ENCODE peak calls at places on chromosomes 7 and 10, in five cellular contexts. One of them, this sample, is unnamed.

GRCh38 chr10:129968937-129969527 is 5.0 kb upstream of the EBF3 start:
- DNase-seq in NB4: peak
- DNase-seq in GM12865: peak
- DNase-seq in BE2C: peak
- DNase-seq in H1: peak
- DNase-seq in this sample: no peak

GRCh38 chr10:11551915-11552602 is 59.4 kb downstream of the USP6NL start:
- DNase-seq in NB4: peak
- DNase-seq in GM12865: peak
- DNase-seq in BE2C: no peak
- DNase-seq in H1: no peak
- DNase-seq in this sample: peak

GRCh38 chr7:149468208-149468607 is 7.3 kb upstream of the ZNF777 start:
- DNase-seq in NB4: peak
- DNase-seq in GM12865: no peak
- DNase-seq in BE2C: no peak
- DNase-seq in H1: no peak
- DNase-seq in this sample: peak

GRCh38 chr7:25326466-25327156 is 98.3 kb upstream of the NPVF start:
- DNase-seq in NB4: no peak
- DNase-seq in GM12865: no peak
- DNase-seq in BE2C: no peak
- DNase-seq in H1: no peak
- DNase-seq in this sample: no peak

GRCh38 chr10:130018253-130018652 is 54.2 kb upstream of the EBF3 start:
- DNase-seq in NB4: peak
- DNase-seq in GM12865: no peak
- DNase-seq in BE2C: no peak
- DNase-seq in H1: no peak
- DNase-seq in this sample: peak

GRCh38 chr7:110170762-110171161 is 920.2 kb upstream of the LRRN3 start:
- DNase-seq in NB4: no peak
- DNase-seq in GM12865: no peak
- DNase-seq in BE2C: no peak
- DNase-seq in H1: no peak
- DNase-seq in this sample: peak

GRCh38 chr10:3059974-3060373 is 7.4 kb upstream of the PFKP start:
- DNase-seq in NB4: no peak
- DNase-seq in GM12865: no peak
- DNase-seq in BE2C: no peak
- DNase-seq in H1: no peak
- DNase-seq in this sample: no peak

GRCh38 chr10:132814469-132814856 is 28.5 kb upstream of the NKX6-2 start:
- DNase-seq in NB4: no peak
- DNase-seq in GM12865: no peak
- DNase-seq in BE2C: no peak
- DNase-seq in H1: no peak
- DNase-seq in this sample: no peak

GRCh38 chr10:17229967-17230682 is 2.1 kb downstream of the VIM start:
- DNase-seq in NB4: peak
- DNase-seq in GM12865: peak
- DNase-seq in BE2C: peak
- DNase-seq in H1: peak
- DNase-seq in this sample: peak

GRCh38 chr7:158767707-158768106 is 61.6 kb downstream of the ESYT2 start:
- DNase-seq in NB4: no peak
- DNase-seq in GM12865: no peak
- DNase-seq in BE2C: no peak
- DNase-seq in H1: no peak
- DNase-seq in this sample: no peak

GRCh38 chr10:48231178-48231577 is 43.3 kb downstream of the FRMPD2 start:
- DNase-seq in NB4: peak
- DNase-seq in GM12865: peak
- DNase-seq in BE2C: no peak
- DNase-seq in H1: peak
- DNase-seq in this sample: no peak

GRCh38 chr10:125792342-125793063 is 16.9 kb upstream of the MMP21 start:
- DNase-seq in NB4: no peak
- DNase-seq in GM12865: no peak
- DNase-seq in BE2C: no peak
- DNase-seq in H1: no peak
- DNase-seq in this sample: no peak

GRCh38 chr10:71337219-71337625 is 18.2 kb downstream of the SLC29A3 start:
- DNase-seq in NB4: no peak
- DNase-seq in GM12865: no peak
- DNase-seq in BE2C: no peak
- DNase-seq in H1: peak
- DNase-seq in this sample: no peak

GRCh38 chr10:79295593-79295992 is 51.7 kb upstream of the PPIF start:
- DNase-seq in NB4: peak
- DNase-seq in GM12865: no peak
- DNase-seq in BE2C: no peak
- DNase-seq in H1: no peak
- DNase-seq in this sample: no peak

GRCh38 chr10:119687192-119688032 is 36.2 kb downstream of the BAG3 start:
- DNase-seq in NB4: no peak
- DNase-seq in GM12865: no peak
- DNase-seq in BE2C: no peak
- DNase-seq in H1: peak
- DNase-seq in this sample: peak
- H3K4me3 ChIP-seq in NB4: no peak
- H3K4me3 ChIP-seq in GM12865: no peak
- H3K4me3 ChIP-seq in BE2C: no peak
- H3K4me3 ChIP-seq in H1: peak
- H3K4me3 ChIP-seq in this sample: no peak

GRCh38 chr7:121985476-121985875 is 112.5 kb downstream of the PTPRZ1 start:
- DNase-seq in NB4: no peak
- DNase-seq in GM12865: no peak
- DNase-seq in BE2C: no peak
- DNase-seq in H1: no peak
- DNase-seq in this sample: no peak
- TF ChIP-seq CTCF in NB4: no peak
- TF ChIP-seq CTCF in GM12865: no peak
- TF ChIP-seq CTCF in BE2C: no peak
- TF ChIP-seq CTCF in H1: peak
- TF ChIP-seq CTCF in this sample: peak

DNA sequence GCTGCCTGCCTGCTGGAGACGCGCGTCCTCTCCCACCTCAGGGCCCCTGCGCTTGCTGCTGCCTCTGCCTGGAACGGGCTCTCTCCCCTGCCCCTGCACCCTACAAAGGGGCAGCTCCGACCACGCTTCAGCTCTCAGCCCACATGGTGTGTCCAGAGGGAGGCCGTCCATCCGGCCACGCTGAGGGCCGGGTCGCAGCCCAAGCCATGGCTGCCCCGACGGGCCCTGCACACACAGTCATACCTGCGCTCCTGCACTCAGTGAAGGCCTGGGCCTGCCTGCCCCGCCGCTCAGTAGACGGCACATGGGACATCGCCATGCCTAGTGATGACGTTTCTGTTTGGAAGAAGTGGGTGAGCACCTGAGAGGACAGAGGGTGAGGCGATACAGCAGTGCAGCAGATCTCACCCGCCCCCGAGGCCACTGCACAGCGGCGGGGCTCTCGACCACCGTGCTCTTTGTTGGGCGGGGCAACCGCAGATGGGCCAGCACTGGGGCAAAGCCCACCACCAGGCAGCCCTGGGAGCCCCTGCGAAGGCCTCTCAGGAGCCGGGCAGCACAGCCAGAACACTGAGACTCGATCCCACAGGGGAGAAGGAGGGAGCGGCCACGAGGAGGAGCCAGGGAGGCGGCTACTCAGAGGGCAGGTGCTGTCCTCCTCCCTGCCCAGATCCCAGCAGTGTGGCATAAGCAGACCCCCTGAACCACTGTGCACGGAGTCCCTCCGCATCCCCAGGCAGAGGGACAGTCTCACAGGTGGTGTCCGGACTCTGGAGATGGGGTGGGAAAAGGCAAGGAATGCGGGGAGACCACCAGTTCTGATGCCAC is 129.5 kb downstream of the MAD1L1 start:
- DNase-seq in NB4: no peak
- DNase-seq in GM12865: no peak
- DNase-seq in BE2C: no peak
- DNase-seq in H1: no peak
- DNase-seq in this sample: no peak
- H3K4me3 ChIP-seq in NB4: no peak
- H3K4me3 ChIP-seq in GM12865: no peak
- H3K4me3 ChIP-seq in BE2C: no peak
- H3K4me3 ChIP-seq in H1: no peak
- H3K4me3 ChIP-seq in this sample: no peak

DNA sequence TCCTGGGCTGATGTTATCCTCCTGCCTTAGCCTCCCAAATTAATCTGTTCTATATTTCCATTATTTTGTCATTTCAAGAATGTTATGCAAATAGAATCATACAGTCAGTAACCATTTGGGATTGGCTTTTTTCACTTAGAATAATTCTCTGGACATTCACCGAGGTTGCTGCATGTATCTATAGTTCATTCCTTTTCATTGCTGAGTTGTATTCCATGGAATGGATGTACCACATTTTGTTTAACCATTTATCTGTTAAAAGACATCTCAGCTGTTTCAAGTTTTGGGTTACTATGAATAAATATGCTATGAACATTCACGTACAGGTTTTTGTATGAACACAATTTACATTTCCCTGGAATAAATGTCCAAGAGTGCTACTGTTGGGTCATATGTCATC is 44.9 kb downstream of the ARHGAP21 start:
- DNase-seq in NB4: no peak
- DNase-seq in GM12865: no peak
- DNase-seq in BE2C: no peak
- DNase-seq in H1: no peak
- DNase-seq in this sample: no peak
- TF ChIP-seq CTCF in NB4: no peak
- TF ChIP-seq CTCF in GM12865: no peak
- TF ChIP-seq CTCF in BE2C: no peak
- TF ChIP-seq CTCF in H1: no peak
- TF ChIP-seq CTCF in this sample: no peak

GRCh38 chr7:134463751-134464150 is 4.9 kb upstream of the AKR1B1 start:
- DNase-seq in NB4: no peak
- DNase-seq in GM12865: no peak
- DNase-seq in BE2C: no peak
- DNase-seq in H1: no peak
- DNase-seq in this sample: no peak

GRCh38 chr7:134461921-134462320 is 3.0 kb upstream of the AKR1B1 start:
- DNase-seq in NB4: no peak
- DNase-seq in GM12865: no peak
- DNase-seq in BE2C: no peak
- DNase-seq in H1: no peak
- DNase-seq in this sample: no peak

GRCh38 chr7:134460000-134460399 is 1.1 kb upstream of the AKR1B1 start:
- DNase-seq in NB4: no peak
- DNase-seq in GM12865: no peak
- DNase-seq in BE2C: no peak
- DNase-seq in H1: no peak
- DNase-seq in this sample: no peak

GRCh38 chr7:134464496-134464895 is 5.6 kb upstream of the AKR1B1 start:
- DNase-seq in NB4: no peak
- DNase-seq in GM12865: no peak
- DNase-seq in BE2C: no peak
- DNase-seq in H1: no peak
- DNase-seq in this sample: no peak

DNA sequence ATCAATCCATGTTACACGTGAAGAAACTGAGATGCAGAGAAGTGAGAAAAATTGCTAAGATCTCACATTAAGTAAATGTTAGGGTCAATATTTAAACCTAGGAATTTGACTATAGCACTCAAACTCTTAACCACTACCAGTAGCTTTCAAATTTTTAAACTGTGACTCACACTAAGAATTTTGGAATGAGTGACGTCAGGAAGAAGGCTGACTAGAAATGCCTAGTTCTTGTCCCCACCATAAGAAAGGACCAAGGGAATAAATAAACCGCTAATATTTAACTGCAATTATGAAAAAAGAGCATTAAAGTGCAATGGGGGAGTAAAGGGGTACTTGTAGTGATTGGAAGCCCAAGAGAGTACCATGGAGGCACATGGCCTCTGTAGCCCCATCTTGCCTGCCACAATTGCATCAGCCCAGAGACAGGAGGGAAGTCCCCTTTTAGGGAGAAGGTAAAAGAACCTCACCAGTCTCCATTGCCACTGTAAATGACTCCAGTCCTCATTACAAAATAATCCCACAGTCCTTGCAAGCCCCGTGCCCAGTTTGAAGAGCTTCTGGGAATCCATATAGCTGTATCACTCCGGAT is 3.5 kb upstream of the AKR1B1 start:
- DNase-seq in NB4: no peak
- DNase-seq in GM12865: no peak
- DNase-seq in BE2C: no peak
- DNase-seq in H1: no peak
- DNase-seq in this sample: peak
- H3K4me3 ChIP-seq in NB4: no peak
- H3K4me3 ChIP-seq in GM12865: no peak
- H3K4me3 ChIP-seq in BE2C: no peak
- H3K4me3 ChIP-seq in H1: no peak
- H3K4me3 ChIP-seq in this sample: no peak

This sample was measured in astrocyte of the spinal cord.